ENCODE peak calls at places on chromosomes 12 and 14, in nine cellular contexts. K is MM.1S, N is hepatocyte, Q is GM23248, V is endothelial cell of umbilical vein, P is fibroblast of lung, I is PC-9, H is keratinocyte, U is mammary epithelial cell. W is an unnamed sample.

GRCh38 chr14:100748944-100749343 is 22.3 kb downstream of the DLK1 start:
- DNase-seq in V (no peak), K (no peak), H (no peak), P (no peak), N (no peak), Q (no peak), U (no peak), I (no peak), W (no peak)

GRCh38 chr14:104319489-104320241 is 181.3 kb downstream of the KIF26A start:
- DNase-seq in Q (no peak), K (no peak), I (no peak), H (no peak), N (no peak), V (no peak), P (no peak), U (no peak), W (no peak)

GRCh38 chr14:22428681-22429315 is 160.2 kb downstream of the DAD1 start:
- DNase-seq in P (peak; percentile 28), U (no peak), Q (peak; percentile 26), H (no peak), V (peak; percentile 78), K (no peak), N (no peak), I (no peak), W (peak; percentile 40)

GRCh38 chr12:111438501-111438900 is 32.8 kb downstream of the SH2B3 start:
- DNase-seq in V (peak; percentile 67), I (no peak), N (peak; percentile 54), U (peak; percentile 61), K (no peak), P (peak; percentile 25), H (peak; percentile 81), Q (peak; percentile 56), W (no peak)

GRCh38 chr12:76201316-76201715 is 116.8 kb upstream of the NAP1L1 start:
- DNase-seq in V (no peak), P (no peak), K (no peak), I (no peak), Q (no peak), H (no peak), U (no peak), N (no peak), W (no peak)

GRCh38 chr14:103141117-103141796 is 18.0 kb downstream of the TNFAIP2 start:
- DNase-seq in Q (peak; percentile 60), I (peak; percentile 84), N (peak; percentile 46), P (peak; percentile 61), K (peak; percentile 45), H (no peak), U (peak; percentile 34), V (peak; percentile 41), W (peak; percentile 62)

GRCh38 chr14:22598099-22598895 is at the start of gene ABHD4:
- DNase-seq in P (peak; percentile 68), Q (peak; percentile 91), K (peak; percentile 60), I (peak; percentile 46), N (peak; percentile 91), U (peak; percentile 65), V (peak; percentile 79), H (no peak), W (peak; percentile 57)

GRCh38 chr12:49529409-49529808 is 9.4 kb upstream of the KCNH3 start:
- DNase-seq in H (no peak), P (no peak), V (no peak), N (no peak), Q (no peak), K (no peak), U (no peak), I (no peak), W (no peak)

GRCh38 chr14:75165586-75166391 is 10.6 kb downstream of the TMED10 start:
- DNase-seq in H (no peak), I (no peak), N (no peak), V (no peak), P (peak; percentile 20), U (no peak), Q (no peak), K (no peak), W (no peak)

GRCh38 chr14:33848706-33849454 is 102.0 kb downstream of the EGLN3 start:
- DNase-seq in K (no peak), Q (peak; percentile 69), V (peak; percentile 48), P (peak; percentile 20), I (peak; percentile 51), H (no peak), N (peak; percentile 88), U (peak; percentile 63), W (peak; percentile 80)

GRCh38 chr12:121711925-121712461 is 559 bp upstream of the TMEM120B start:
- DNase-seq in U (no peak), H (no peak), Q (peak; percentile 67), N (peak; percentile 71), K (no peak), I (peak; percentile 39), V (no peak), P (peak; percentile 12), W (peak; percentile 57)

GRCh38 chr14:70631948-70632347 is 9.8 kb upstream of the TTC9 start:
- DNase-seq in Q (no peak), I (no peak), P (no peak), U (no peak), K (no peak), V (no peak), H (no peak), N (no peak), W (no peak)

GRCh38 chr12:65184858-65185229 is 15.5 kb downstream of the LEMD3 start:
- DNase-seq in V (no peak), U (no peak), K (no peak), P (no peak), N (no peak), H (no peak), I (no peak), Q (no peak), W (no peak)

GRCh38 chr12:49825360-49825970 is 2.7 kb downstream of the NCKAP5L start:
- DNase-seq in V (no peak), P (peak; percentile 67), H (no peak), K (no peak), Q (peak; percentile 88), I (no peak), N (no peak), U (peak; percentile 46), W (no peak)

GRCh38 chr12:29148958-29149690 is at the start of gene FAR2:
- DNase-seq in K (peak; percentile 56), I (peak; percentile 39), P (peak; percentile 32), Q (peak; percentile 65), N (peak; percentile 63), U (peak; percentile 52), V (peak; percentile 61), H (no peak), W (peak; percentile 61)

GRCh38 chr14:89221109-89221508 is 195.9 kb downstream of the FOXN3 start:
- DNase-seq in U (peak; percentile 5), V (peak; percentile 86), I (no peak), N (no peak), Q (peak; percentile 77), P (peak; percentile 77), K (no peak), H (no peak), W (peak; percentile 9)

GRCh38 chr14:59360923-59361794 is 104.0 kb downstream of the GPR135 start:
- DNase-seq in Q (peak; percentile 79), U (peak; percentile 90), N (peak; percentile 80), P (peak; percentile 75), H (peak; percentile 66), I (peak; percentile 99), K (no peak), V (peak; percentile 43), W (peak; percentile 12)

GRCh38 chr14:93938766-93939303 is 11.7 kb downstream of the FAM181A start:
- DNase-seq in P (no peak), Q (no peak), U (no peak), V (no peak), I (no peak), H (no peak), K (no peak), N (no peak), W (no peak)
- TF ChIP-seq EZH2 in P (no peak), Q (no peak), U (no peak), V (no peak), I (no peak), H (peak; percentile 10), K (no peak), N (no peak), W (no peak)

DNA sequence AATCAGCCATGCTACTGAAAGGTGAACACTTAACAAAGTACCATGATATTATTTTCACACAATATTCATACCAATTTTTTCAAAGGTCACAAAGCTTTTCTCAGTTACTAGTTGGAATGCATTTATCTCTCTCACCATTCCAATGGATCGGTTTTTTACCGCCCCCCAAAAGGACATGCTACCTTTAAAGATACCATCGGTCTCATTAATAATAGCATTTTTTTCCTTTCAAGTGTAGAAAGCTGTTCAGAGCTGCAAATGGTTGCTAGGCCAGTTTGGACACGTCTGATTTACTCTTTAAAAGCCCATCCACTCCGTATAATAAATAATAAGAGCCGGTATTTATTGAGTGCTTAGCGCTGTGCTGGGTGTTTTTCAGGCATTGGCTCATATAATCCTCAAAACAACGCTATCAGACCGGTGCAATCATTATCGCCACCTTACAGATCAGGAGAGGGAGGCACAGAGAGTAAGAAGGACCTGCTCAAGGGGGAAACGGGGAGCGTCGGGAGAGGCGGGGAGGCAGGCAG is 35.0 kb upstream of the STON2 start:
- DNase-seq in I (no peak), H (no peak), K (no peak), U (no peak), V (no peak), N (no peak), Q (no peak), P (no peak), W (no peak)
- TF ChIP-seq EZH2 in I (no peak), H (no peak), K (no peak), U (no peak), V (no peak), N (no peak), Q (peak; percentile 93), P (no peak), W (peak; percentile 52)

GRCh38 chr14:94770251-94770749 is 387 bp upstream of the GSC start:
- DNase-seq in K (no peak), N (no peak), Q (no peak), I (no peak), H (no peak), P (peak; percentile 44), V (no peak), U (no peak), W (peak; percentile 61)

GRCh38 chr14:94770815-94771190 is 890 bp upstream of the GSC start:
- DNase-seq in V (no peak), K (no peak), P (no peak), I (no peak), N (no peak), U (no peak), H (no peak), Q (no peak), W (no peak)

GRCh38 chr14:94773017-94773681 is 3.2 kb upstream of the GSC start:
- DNase-seq in I (no peak), K (no peak), U (no peak), P (no peak), H (no peak), N (peak; percentile 22), V (no peak), Q (no peak), W (no peak)

GRCh38 chr14:94771191-94771905 is 1.4 kb upstream of the GSC start:
- DNase-seq in P (no peak), V (no peak), N (no peak), H (no peak), U (no peak), K (no peak), Q (no peak), I (no peak), W (no peak)

GRCh38 chr14:94771906-94772468 is 2.1 kb upstream of the GSC start:
- DNase-seq in U (no peak), Q (no peak), H (no peak), V (no peak), N (no peak), P (no peak), K (no peak), I (no peak), W (no peak)
- TF ChIP-seq EZH2 in U (no peak), Q (no peak), H (no peak), V (no peak), N (no peak), P (no peak), K (no peak), I (no peak), W (no peak)

GRCh38 chr12:114501474-114501807 is 95.5 kb upstream of the TBX5 start:
- DNase-seq in Q (no peak), K (no peak), H (no peak), V (no peak), I (no peak), P (no peak), U (no peak), N (no peak), W (no peak)
- TF ChIP-seq EZH2 in Q (no peak), K (no peak), H (no peak), V (no peak), I (no peak), P (no peak), U (no peak), N (no peak), W (no peak)

W was measured in A673.